ENCODE peak calls at places on chromosomes 2 and 18, in seven cellular contexts. K, P, M, D, R, W and T are unnamed samples.

GRCh38 chr2:207534390-207534789 is 4.6 kb downstream of the CREB1 start:
- DNase-seq in K (no peak), P (no peak), M (no peak), D (no peak), R (no peak), W (no peak), T (no peak)

GRCh38 chr18:12242658-12243260 is 11.4 kb upstream of the CIDEA start:
- DNase-seq in K (no peak), P (no peak), M (no peak), D (no peak), R (no peak), W (no peak), T (no peak)

GRCh38 chr2:18771212-18771611 is 181.8 kb upstream of the NT5C1B start:
- DNase-seq in K (no peak), P (no peak), M (no peak), D (no peak), R (no peak), W (no peak), T (no peak)

GRCh38 chr18:23462876-23463275 is 9.8 kb downstream of the RIOK3 start:
- DNase-seq in K (no peak), P (no peak), M (no peak), D (peak), R (no peak), W (peak), T (no peak)

GRCh38 chr2:37895135-37895534 is 30.0 kb upstream of the RMDN2 start:
- DNase-seq in K (peak), P (no peak), M (no peak), D (no peak), R (no peak), W (no peak), T (no peak)

GRCh38 chr2:240140511-240140910 is at the start of gene OTOS:
- DNase-seq in K (no peak), P (no peak), M (no peak), D (no peak), R (no peak), W (no peak), T (no peak)

GRCh38 chr2:240840435-240841060 is 20.5 kb upstream of the KIF1A start:
- DNase-seq in K (peak), P (peak), M (no peak), D (peak), R (no peak), W (peak), T (peak)

GRCh38 chr2:200483729-200484198 is 26.1 kb downstream of the KCTD18 start:
- DNase-seq in K (peak), P (peak), M (no peak), D (peak), R (no peak), W (peak), T (peak)

GRCh38 chr2:98026927-98027522 is 31.3 kb upstream of the TMEM131 start:
- DNase-seq in K (peak), P (peak), M (no peak), D (no peak), R (no peak), W (no peak), T (no peak)

GRCh38 chr2:138959031-138959430 is 178.8 kb upstream of the NXPH2 start:
- DNase-seq in K (no peak), P (no peak), M (no peak), D (no peak), R (no peak), W (no peak), T (no peak)

GRCh38 chr18:57890266-57890665 is 87.2 kb upstream of the ATP8B1 start:
- DNase-seq in K (no peak), P (no peak), M (no peak), D (no peak), R (no peak), W (no peak), T (no peak)

GRCh38 chr18:79485788-79486355 is 90.1 kb downstream of the NFATC1 start:
- DNase-seq in K (no peak), P (peak), M (no peak), D (peak), R (no peak), W (peak), T (no peak)

GRCh38 chr2:86764661-86765307 is 25.9 kb downstream of the CD8A start:
- DNase-seq in K (peak), P (no peak), M (no peak), D (peak), R (no peak), W (peak), T (no peak)

DNA sequence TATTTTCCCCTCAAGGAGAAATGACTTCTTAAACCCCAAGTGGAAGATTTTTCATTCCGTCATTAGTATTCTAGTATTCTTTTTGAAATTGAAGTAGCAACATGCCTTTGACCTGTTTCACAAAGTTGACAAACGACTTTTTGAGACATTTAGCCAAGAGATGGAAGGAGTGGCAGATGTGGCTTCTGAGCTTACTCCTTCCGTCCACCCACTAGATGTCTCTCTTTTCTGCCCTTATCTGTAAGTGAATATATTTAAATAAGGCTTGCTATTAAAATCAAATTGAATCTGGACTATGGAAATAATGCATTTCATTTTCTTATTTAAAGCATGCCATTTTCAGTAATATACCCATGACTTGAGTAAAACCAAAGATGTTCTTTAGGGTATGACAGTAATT is 74.1 kb downstream of the ACTR3 start:
- DNase-seq in K (no peak), P (no peak), M (no peak), D (no peak), R (no peak), W (no peak), T (no peak)
- TF ChIP-seq CTCF in K (no peak), P (no peak), M (no peak), D (no peak), R (no peak), W (no peak), T (peak)

GRCh38 chr2:230828272-230828961 is 36.3 kb upstream of the ITM2C start:
- DNase-seq in K (peak), P (no peak), M (no peak), D (no peak), R (no peak), W (no peak), T (no peak)
- H3K4me3 ChIP-seq in K (peak), P (no peak), M (peak), D (no peak), R (peak), W (no peak), T (no peak)

DNA sequence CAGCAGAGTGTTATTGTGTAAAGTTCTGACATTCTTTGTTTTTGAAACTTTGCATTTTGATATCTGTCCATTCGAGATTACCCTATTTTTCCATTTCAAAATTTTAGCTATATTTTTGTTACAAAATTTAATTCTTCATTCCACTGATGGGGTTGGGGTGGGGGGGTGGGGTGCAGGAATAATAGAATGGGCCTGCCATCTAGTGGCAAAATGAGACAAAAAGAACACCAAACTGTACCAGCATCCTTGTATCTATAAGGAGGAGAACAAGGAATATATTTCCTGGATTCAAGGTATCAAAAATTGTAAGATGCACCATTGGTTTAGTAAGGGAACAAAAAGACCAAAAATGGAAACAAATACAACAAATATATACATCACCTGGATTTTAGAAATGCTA is 27.9 kb upstream of the TTR start:
- DNase-seq in K (no peak), P (no peak), M (no peak), D (no peak), R (no peak), W (no peak), T (no peak)
- TF ChIP-seq CTCF in K (peak), P (no peak), M (no peak), D (no peak), R (no peak), W (no peak), T (peak)

DNA sequence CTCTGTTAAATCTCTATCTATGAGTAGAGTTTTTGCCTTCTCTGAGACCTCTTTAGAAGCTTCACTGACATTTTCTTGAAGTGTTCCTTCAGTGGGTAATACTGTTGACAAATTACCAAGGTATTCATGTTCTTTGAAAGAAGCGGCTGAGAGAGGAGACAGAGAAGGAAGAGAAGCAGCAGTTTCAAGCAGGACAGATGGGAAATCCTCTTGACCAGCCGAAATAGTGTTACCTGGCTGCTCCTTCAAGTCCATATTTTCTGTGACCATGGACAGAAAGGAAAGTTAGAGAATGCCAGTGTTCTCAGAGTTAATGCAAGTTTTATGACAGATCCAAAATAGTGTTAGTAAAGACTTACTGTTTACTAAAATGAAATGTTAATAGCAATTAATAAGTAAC is 23.0 kb downstream of the RTN4 start:
- DNase-seq in K (no peak), P (no peak), M (no peak), D (no peak), R (no peak), W (no peak), T (no peak)
- H3K4me3 ChIP-seq in K (no peak), P (no peak), M (no peak), D (no peak), R (no peak), W (no peak), T (no peak)

GRCh38 chr2:190533968-190534309 is 583 bp downstream of the NEMP2 start:
- DNase-seq in K (peak), P (peak), M (no peak), D (no peak), R (no peak), W (no peak), T (no peak)
- TF ChIP-seq CTCF in K (no peak), P (no peak), M (no peak), D (no peak), R (no peak), W (no peak), T (no peak)